ENCODE peak calls at places on chromosomes 6 and 20, in eight cellular contexts. One of them, this sample, is unnamed.

GRCh38 chr6:67854098-67854497 is 781.0 kb upstream of the ADGRB3 start:
- DNase-seq in spleen: no peak
- DNase-seq in GM20000: no peak
- DNase-seq in endothelial cell: no peak
- DNase-seq in upper lobe of right lung: no peak
- DNase-seq in H9: no peak
- DNase-seq in progenitor cell of endocrine pancreas: no peak
- DNase-seq in AG09309: no peak
- DNase-seq in this sample: no peak

GRCh38 chr20:20733943-20734342 is 21.5 kb upstream of the RALGAPA2 start:
- DNase-seq in spleen: no peak
- DNase-seq in GM20000: no peak
- DNase-seq in endothelial cell: no peak
- DNase-seq in upper lobe of right lung: no peak
- DNase-seq in H9: no peak
- DNase-seq in progenitor cell of endocrine pancreas: no peak
- DNase-seq in AG09309: no peak
- DNase-seq in this sample: no peak

GRCh38 chr6:37741757-37742400 is 44.2 kb upstream of the MDGA1 start:
- DNase-seq in spleen: no peak
- DNase-seq in GM20000: no peak
- DNase-seq in endothelial cell: peak
- DNase-seq in upper lobe of right lung: no peak
- DNase-seq in H9: peak
- DNase-seq in progenitor cell of endocrine pancreas: peak
- DNase-seq in AG09309: no peak
- DNase-seq in this sample: no peak

GRCh38 chr6:6747371-6747770 is 158.9 kb downstream of the LY86 start:
- DNase-seq in spleen: no peak
- DNase-seq in GM20000: no peak
- DNase-seq in endothelial cell: no peak
- DNase-seq in upper lobe of right lung: no peak
- DNase-seq in H9: no peak
- DNase-seq in progenitor cell of endocrine pancreas: no peak
- DNase-seq in AG09309: no peak
- DNase-seq in this sample: no peak

GRCh38 chr20:24629668-24630067 is 160.2 kb downstream of the SYNDIG1 start:
- DNase-seq in spleen: no peak
- DNase-seq in GM20000: no peak
- DNase-seq in endothelial cell: no peak
- DNase-seq in upper lobe of right lung: no peak
- DNase-seq in H9: no peak
- DNase-seq in progenitor cell of endocrine pancreas: no peak
- DNase-seq in AG09309: no peak
- DNase-seq in this sample: no peak

GRCh38 chr20:4086771-4087677 is 71.7 kb upstream of the RNF24 start:
- DNase-seq in spleen: no peak
- DNase-seq in GM20000: no peak
- DNase-seq in endothelial cell: no peak
- DNase-seq in upper lobe of right lung: no peak
- DNase-seq in H9: peak
- DNase-seq in progenitor cell of endocrine pancreas: no peak
- DNase-seq in AG09309: no peak
- DNase-seq in this sample: no peak

GRCh38 chr20:54179946-54180345 is 6.2 kb upstream of the CYP24A1 start:
- DNase-seq in spleen: no peak
- DNase-seq in GM20000: no peak
- DNase-seq in endothelial cell: no peak
- DNase-seq in upper lobe of right lung: no peak
- DNase-seq in H9: no peak
- DNase-seq in progenitor cell of endocrine pancreas: no peak
- DNase-seq in AG09309: no peak
- DNase-seq in this sample: no peak

GRCh38 chr6:37477186-37477585 is 22.5 kb downstream of the CCDC167 start:
- DNase-seq in spleen: no peak
- DNase-seq in GM20000: no peak
- DNase-seq in endothelial cell: no peak
- DNase-seq in upper lobe of right lung: no peak
- DNase-seq in H9: no peak
- DNase-seq in progenitor cell of endocrine pancreas: no peak
- DNase-seq in AG09309: no peak
- DNase-seq in this sample: no peak

GRCh38 chr20:48094944-48095343 is 309.7 kb upstream of the SULF2 start:
- DNase-seq in spleen: no peak
- DNase-seq in GM20000: no peak
- DNase-seq in endothelial cell: no peak
- DNase-seq in upper lobe of right lung: no peak
- DNase-seq in H9: no peak
- DNase-seq in progenitor cell of endocrine pancreas: no peak
- DNase-seq in AG09309: no peak
- DNase-seq in this sample: no peak

GRCh38 chr6:130900913-130901312 is 73.7 kb downstream of the SMLR1 start:
- DNase-seq in spleen: no peak
- DNase-seq in GM20000: no peak
- DNase-seq in endothelial cell: no peak
- DNase-seq in upper lobe of right lung: no peak
- DNase-seq in H9: no peak
- DNase-seq in progenitor cell of endocrine pancreas: no peak
- DNase-seq in AG09309: no peak
- DNase-seq in this sample: peak

GRCh38 chr6:106397441-106397840 is 36.9 kb downstream of the CRYBG1 start:
- DNase-seq in spleen: no peak
- DNase-seq in GM20000: no peak
- DNase-seq in endothelial cell: no peak
- DNase-seq in upper lobe of right lung: no peak
- DNase-seq in H9: no peak
- DNase-seq in progenitor cell of endocrine pancreas: no peak
- DNase-seq in AG09309: no peak
- DNase-seq in this sample: no peak

GRCh38 chr6:96948631-96949030 is 24.1 kb downstream of the KLHL32 start:
- DNase-seq in spleen: no peak
- DNase-seq in GM20000: no peak
- DNase-seq in endothelial cell: no peak
- DNase-seq in upper lobe of right lung: no peak
- DNase-seq in H9: no peak
- DNase-seq in progenitor cell of endocrine pancreas: no peak
- DNase-seq in AG09309: no peak
- DNase-seq in this sample: no peak

GRCh38 chr6:110529907-110530306 is 53.5 kb upstream of the SLC22A16 start:
- DNase-seq in spleen: no peak
- DNase-seq in GM20000: no peak
- DNase-seq in endothelial cell: no peak
- DNase-seq in upper lobe of right lung: no peak
- DNase-seq in H9: no peak
- DNase-seq in progenitor cell of endocrine pancreas: no peak
- DNase-seq in AG09309: no peak
- DNase-seq in this sample: peak

GRCh38 chr6:135880066-135880972 is 28.8 kb downstream of the PDE7B start:
- DNase-seq in spleen: no peak
- DNase-seq in GM20000: peak
- DNase-seq in endothelial cell: no peak
- DNase-seq in upper lobe of right lung: no peak
- DNase-seq in H9: no peak
- DNase-seq in progenitor cell of endocrine pancreas: no peak
- DNase-seq in AG09309: peak
- DNase-seq in this sample: peak

GRCh38 chr6:139932671-139933070 is 558.2 kb upstream of the CITED2 start:
- DNase-seq in spleen: no peak
- DNase-seq in GM20000: no peak
- DNase-seq in endothelial cell: no peak
- DNase-seq in upper lobe of right lung: no peak
- DNase-seq in H9: no peak
- DNase-seq in progenitor cell of endocrine pancreas: no peak
- DNase-seq in AG09309: no peak
- DNase-seq in this sample: no peak

GRCh38 chr20:11232896-11233295 is 559.1 kb upstream of the JAG1 start:
- DNase-seq in spleen: no peak
- DNase-seq in GM20000: no peak
- DNase-seq in endothelial cell: no peak
- DNase-seq in upper lobe of right lung: no peak
- DNase-seq in H9: no peak
- DNase-seq in progenitor cell of endocrine pancreas: no peak
- DNase-seq in AG09309: no peak
- DNase-seq in this sample: no peak

GRCh38 chr6:164825386-164825785 is 484.0 kb downstream of the C6orf118 start:
- DNase-seq in spleen: no peak
- DNase-seq in GM20000: no peak
- DNase-seq in endothelial cell: no peak
- DNase-seq in upper lobe of right lung: no peak
- DNase-seq in H9: no peak
- DNase-seq in progenitor cell of endocrine pancreas: no peak
- DNase-seq in AG09309: no peak
- DNase-seq in this sample: no peak

GRCh38 chr6:24963887-24964570 is 28.3 kb upstream of the RIPOR2 start:
- DNase-seq in spleen: no peak
- DNase-seq in GM20000: no peak
- DNase-seq in endothelial cell: no peak
- DNase-seq in upper lobe of right lung: no peak
- DNase-seq in H9: no peak
- DNase-seq in progenitor cell of endocrine pancreas: no peak
- DNase-seq in AG09309: no peak
- DNase-seq in this sample: no peak

GRCh38 chr6:81023007-81023582 is 729.4 kb downstream of the TENT5A start:
- DNase-seq in spleen: no peak
- DNase-seq in GM20000: no peak
- DNase-seq in endothelial cell: no peak
- DNase-seq in upper lobe of right lung: no peak
- DNase-seq in H9: no peak
- DNase-seq in progenitor cell of endocrine pancreas: no peak
- DNase-seq in AG09309: no peak
- DNase-seq in this sample: no peak

GRCh38 chr20:23570178-23570577 is 1.9 kb upstream of the CST9L start:
- DNase-seq in spleen: no peak
- DNase-seq in GM20000: no peak
- DNase-seq in endothelial cell: no peak
- DNase-seq in upper lobe of right lung: no peak
- DNase-seq in H9: no peak
- DNase-seq in progenitor cell of endocrine pancreas: no peak
- DNase-seq in AG09309: no peak
- DNase-seq in this sample: no peak

GRCh38 chr6:156515242-156515641 is 261.9 kb upstream of the ARID1B start:
- DNase-seq in spleen: no peak
- DNase-seq in GM20000: no peak
- DNase-seq in endothelial cell: no peak
- DNase-seq in upper lobe of right lung: no peak
- DNase-seq in H9: no peak
- DNase-seq in progenitor cell of endocrine pancreas: no peak
- DNase-seq in AG09309: no peak
- DNase-seq in this sample: no peak

GRCh38 chr6:112282217-112282616 is 27.9 kb upstream of the LAMA4 start:
- DNase-seq in spleen: no peak
- DNase-seq in GM20000: no peak
- DNase-seq in endothelial cell: no peak
- DNase-seq in upper lobe of right lung: no peak
- DNase-seq in H9: no peak
- DNase-seq in progenitor cell of endocrine pancreas: no peak
- DNase-seq in AG09309: peak
- DNase-seq in this sample: peak

GRCh38 chr20:44967207-44967807 is 995 bp downstream of the STK4 start:
- DNase-seq in spleen: no peak
- DNase-seq in GM20000: no peak
- DNase-seq in endothelial cell: no peak
- DNase-seq in upper lobe of right lung: no peak
- DNase-seq in H9: no peak
- DNase-seq in progenitor cell of endocrine pancreas: no peak
- DNase-seq in AG09309: no peak
- DNase-seq in this sample: peak

GRCh38 chr20:62887147-62887859 is 25.7 kb upstream of the TCFL5 start:
- DNase-seq in spleen: no peak
- DNase-seq in GM20000: no peak
- DNase-seq in endothelial cell: no peak
- DNase-seq in upper lobe of right lung: no peak
- DNase-seq in H9: no peak
- DNase-seq in progenitor cell of endocrine pancreas: no peak
- DNase-seq in AG09309: peak
- DNase-seq in this sample: peak
- TF ChIP-seq CTCF in spleen: no peak
- TF ChIP-seq CTCF in GM20000: no peak
- TF ChIP-seq CTCF in endothelial cell: no peak
- TF ChIP-seq CTCF in upper lobe of right lung: no peak
- TF ChIP-seq CTCF in H9: no peak
- TF ChIP-seq CTCF in progenitor cell of endocrine pancreas: no peak
- TF ChIP-seq CTCF in AG09309: peak
- TF ChIP-seq CTCF in this sample: peak

GRCh38 chr20:46483879-46484278 is 29.5 kb downstream of the ZNF334 start:
- DNase-seq in spleen: no peak
- DNase-seq in GM20000: no peak
- DNase-seq in endothelial cell: no peak
- DNase-seq in upper lobe of right lung: no peak
- DNase-seq in H9: no peak
- DNase-seq in progenitor cell of endocrine pancreas: no peak
- DNase-seq in AG09309: no peak
- DNase-seq in this sample: no peak
- TF ChIP-seq CTCF in spleen: no peak
- TF ChIP-seq CTCF in GM20000: no peak
- TF ChIP-seq CTCF in endothelial cell: no peak
- TF ChIP-seq CTCF in upper lobe of right lung: no peak
- TF ChIP-seq CTCF in H9: no peak
- TF ChIP-seq CTCF in progenitor cell of endocrine pancreas: no peak
- TF ChIP-seq CTCF in AG09309: no peak
- TF ChIP-seq CTCF in this sample: no peak

GRCh38 chr6:56370127-56370540 is 122.8 kb upstream of the COL21A1 start:
- DNase-seq in spleen: no peak
- DNase-seq in GM20000: no peak
- DNase-seq in endothelial cell: peak
- DNase-seq in upper lobe of right lung: no peak
- DNase-seq in H9: peak
- DNase-seq in progenitor cell of endocrine pancreas: peak
- DNase-seq in AG09309: no peak
- DNase-seq in this sample: peak
- TF ChIP-seq CTCF in spleen: no peak
- TF ChIP-seq CTCF in GM20000: no peak
- TF ChIP-seq CTCF in endothelial cell: no peak
- TF ChIP-seq CTCF in upper lobe of right lung: peak
- TF ChIP-seq CTCF in H9: peak
- TF ChIP-seq CTCF in progenitor cell of endocrine pancreas: peak
- TF ChIP-seq CTCF in AG09309: peak
- TF ChIP-seq CTCF in this sample: peak

DNA sequence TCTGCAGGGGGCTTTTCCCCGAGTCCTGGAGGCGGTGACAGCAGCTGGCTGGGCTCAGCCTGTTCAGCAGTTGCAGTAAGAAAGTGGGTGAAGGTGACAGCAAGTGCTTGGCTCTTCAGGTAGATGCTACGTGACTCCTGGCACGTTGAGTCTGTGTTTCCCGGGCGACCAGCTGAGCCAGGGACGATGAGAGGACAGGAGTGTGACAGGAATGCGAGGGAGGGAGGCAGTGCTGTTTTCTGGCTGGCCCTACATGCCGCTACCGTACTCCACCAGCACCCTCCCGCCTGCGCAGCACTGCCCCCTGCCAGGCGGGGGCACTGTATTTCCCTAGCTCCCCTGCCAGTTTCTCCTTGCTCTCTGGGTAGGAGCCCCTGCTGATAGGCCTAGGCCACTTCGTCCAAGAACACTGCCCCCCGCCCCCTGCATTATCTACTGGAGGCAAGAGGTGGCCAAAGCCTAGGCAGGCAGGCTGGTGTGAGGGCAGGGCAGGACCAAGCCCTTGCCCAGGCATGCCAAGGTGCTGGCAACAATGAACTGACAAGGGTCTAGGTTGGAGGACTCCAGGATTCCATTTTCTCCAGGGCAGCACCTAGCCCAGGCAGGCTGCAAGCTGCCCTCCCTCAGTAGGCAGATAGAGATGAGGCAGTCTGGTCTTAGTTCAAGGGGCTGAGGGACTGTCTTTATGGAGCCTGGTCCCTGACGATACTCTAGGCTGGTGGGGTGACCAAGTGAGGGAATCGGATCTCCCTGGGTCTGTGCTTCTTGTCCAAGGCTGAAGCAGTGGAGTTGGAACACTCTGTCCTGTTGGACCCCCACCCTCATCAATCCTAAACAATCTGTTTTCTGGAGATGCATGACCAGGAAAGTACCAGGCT is 19.2 kb downstream of the MRPS18A start:
- DNase-seq in spleen: peak
- DNase-seq in GM20000: peak
- DNase-seq in endothelial cell: peak
- DNase-seq in upper lobe of right lung: peak
- DNase-seq in H9: peak
- DNase-seq in progenitor cell of endocrine pancreas: peak
- DNase-seq in AG09309: no peak
- DNase-seq in this sample: peak
- TF ChIP-seq CTCF in spleen: peak
- TF ChIP-seq CTCF in GM20000: peak
- TF ChIP-seq CTCF in endothelial cell: peak
- TF ChIP-seq CTCF in upper lobe of right lung: peak
- TF ChIP-seq CTCF in H9: peak
- TF ChIP-seq CTCF in progenitor cell of endocrine pancreas: peak
- TF ChIP-seq CTCF in AG09309: peak
- TF ChIP-seq CTCF in this sample: peak

This sample was measured in HFFc6.